ENCODE peak calls at places on chromosome 1, in five cellular contexts. E is A549, F is fibroblast of pulmonary artery, A is pancreas, H is prostate gland. O is an unnamed sample.

GRCh38 chr1:89821322-89822108 is 683 bp downstream of the LRRC8D start:
- DNase-seq in F (no peak), A (peak; percentile 68), E (peak; percentile 49), H (peak; percentile 8), O (no peak)

GRCh38 chr1:248155927-248156326 is 11.0 kb downstream of the OR2M5 start:
- DNase-seq in A (no peak), E (no peak), H (no peak), F (no peak), O (no peak)

GRCh38 chr1:57966751-57967406 is 543.0 kb upstream of the DAB1 start:
- DNase-seq in E (no peak), H (no peak), A (no peak), F (peak; percentile 1), O (no peak)

GRCh38 chr1:202968895-202969295 is 1.8 kb upstream of the CYB5R1 start:
- DNase-seq in H (no peak), A (peak; percentile 56), F (peak; percentile 73), E (peak; percentile 75), O (no peak)

GRCh38 chr1:36910886-36911540 is 123.3 kb downstream of the GRIK3 start:
- DNase-seq in F (no peak), H (no peak), A (no peak), E (no peak), O (no peak)

GRCh38 chr1:38835230-38835827 is 24.2 kb downstream of the RRAGC start:
- DNase-seq in A (peak; percentile 47), H (peak; percentile 77), E (peak; percentile 82), F (peak; percentile 92), O (peak; percentile 80)

GRCh38 chr1:200253774-200254495 is 155.9 kb downstream of the ZNF281 start:
- DNase-seq in H (no peak), F (no peak), A (no peak), E (no peak), O (no peak)

GRCh38 chr1:84653130-84653680 is 37.1 kb downstream of the SSX2IP start:
- DNase-seq in H (no peak), A (no peak), F (peak; percentile 8), E (no peak), O (no peak)

GRCh38 chr1:89523597-89524368 is 846 bp upstream of the LRRC8B start:
- DNase-seq in A (no peak), E (peak; percentile 71), H (no peak), F (no peak), O (no peak)

GRCh38 chr1:223665592-223666312 is at the start of gene CAPN8:
- DNase-seq in E (no peak), A (peak; percentile 22), H (peak; percentile 62), F (no peak), O (no peak)

GRCh38 chr1:4089421-4090175 is 189.5 kb upstream of the C1orf174 start:
- DNase-seq in F (no peak), H (no peak), A (no peak), E (no peak), O (no peak)

GRCh38 chr1:106926748-106927582 is 129.5 kb upstream of the PRMT6 start:
- DNase-seq in F (peak; percentile 6), H (no peak), A (no peak), E (no peak), O (no peak)

GRCh38 chr1:152777510-152778137 is 2.7 kb downstream of the LCE1F start:
- DNase-seq in E (peak; percentile 48), A (no peak), F (no peak), H (no peak), O (no peak)

GRCh38 chr1:209349372-209350324 is 233.9 kb upstream of the CAMK1G start:
- DNase-seq in A (no peak), E (no peak), H (no peak), F (no peak), O (no peak)

GRCh38 chr1:237035759-237036158 is 6.2 kb upstream of the RYR2 start:
- DNase-seq in E (no peak), H (no peak), A (no peak), F (no peak), O (no peak)

GRCh38 chr1:216902669-216903388 is 179.6 kb upstream of the ESRRG start:
- DNase-seq in F (peak; percentile 13), E (no peak), A (no peak), H (peak; percentile 94), O (peak; percentile 99)

GRCh38 chr1:232987741-232988140 is 37.3 kb downstream of the NTPCR start:
- DNase-seq in F (no peak), A (no peak), H (no peak), E (no peak), O (no peak)

GRCh38 chr1:101174722-101175121 is 62.1 kb upstream of the S1PR1 start:
- DNase-seq in E (no peak), H (no peak), A (no peak), F (peak; percentile 71), O (no peak)

GRCh38 chr1:241640867-241641542 is 836 bp upstream of the CHML start:
- DNase-seq in H (no peak), E (peak; percentile 94), A (no peak), F (no peak), O (no peak)

GRCh38 chr1:206784471-206784903 is 12.2 kb upstream of the IL10 start:
- DNase-seq in E (no peak), F (no peak), A (no peak), H (no peak), O (no peak)

GRCh38 chr1:28297826-28298225 is 31.0 kb upstream of the MED18 start:
- DNase-seq in A (no peak), E (no peak), H (no peak), F (no peak), O (no peak)

GRCh38 chr1:46298387-46298786 is 5.0 kb downstream of the LRRC41 start:
- DNase-seq in F (no peak), E (no peak), A (no peak), H (no peak), O (no peak)

GRCh38 chr1:219459321-219460105 is 153.4 kb downstream of the ZC3H11B start:
- DNase-seq in H (no peak), F (no peak), E (no peak), A (no peak), O (no peak)

GRCh38 chr1:53125623-53126360 is 16.6 kb downstream of the SLC1A7 start:
- DNase-seq in H (no peak), A (no peak), F (no peak), E (no peak), O (no peak)

GRCh38 chr1:202664083-202664482 is 46.2 kb downstream of the SYT2 start:
- DNase-seq in A (no peak), H (no peak), E (no peak), F (peak; percentile 32), O (no peak)

GRCh38 chr1:23756676-23757075 is 13.4 kb downstream of the ELOA start:
- DNase-seq in H (no peak), A (no peak), E (no peak), F (peak; percentile 23), O (no peak)

GRCh38 chr1:180778782-180779398 is 133.8 kb upstream of the KIAA1614 start:
- DNase-seq in A (no peak), H (no peak), F (peak; percentile 2), E (peak; percentile 28), O (no peak)

GRCh38 chr1:224377676-224378006 is 21.0 kb downstream of the CNIH4 start:
- DNase-seq in A (no peak), F (peak; percentile 34), E (no peak), H (no peak), O (no peak)

GRCh38 chr1:221832617-221833016 is 90.7 kb upstream of the DUSP10 start:
- DNase-seq in F (no peak), E (no peak), H (peak; percentile 78), A (no peak), O (peak; percentile 33)

GRCh38 chr1:147500309-147500839 is 40.9 kb upstream of the BCL9 start:
- DNase-seq in E (no peak), F (no peak), A (no peak), H (no peak), O (no peak)

GRCh38 chr1:27830621-27831424 is at the start of gene PPP1R8:
- DNase-seq in A (peak; percentile 94), F (peak; percentile 96), E (peak; percentile 92), H (peak; percentile 93), O (peak; percentile 91)

GRCh38 chr1:28172690-28173150 is 3.8 kb downstream of the PTAFR start:
- DNase-seq in H (no peak), F (peak; percentile 69), E (no peak), A (no peak), O (peak; percentile 43)

GRCh38 chr1:160112370-160112769 is 3.2 kb upstream of the ATP1A2 start:
- DNase-seq in A (no peak), H (no peak), F (no peak), E (no peak), O (no peak)

GRCh38 chr1:160105155-160105554 is 6.7 kb upstream of the IGSF8 start:
- DNase-seq in F (no peak), A (no peak), E (no peak), H (no peak), O (no peak)

GRCh38 chr1:160109686-160110085 is 5.9 kb upstream of the ATP1A2 start:
- DNase-seq in F (no peak), E (peak; percentile 40), A (no peak), H (no peak), O (no peak)

GRCh38 chr1:160107512-160107911 is 8.0 kb upstream of the ATP1A2 start:
- DNase-seq in H (no peak), A (no peak), F (no peak), E (no peak), O (no peak)

GRCh38 chr1:160108888-160109662 is 6.5 kb upstream of the ATP1A2 start:
- DNase-seq in A (no peak), H (no peak), E (peak; percentile 80), F (peak; percentile 68), O (no peak)
- TF ChIP-seq CTCF in A (no peak), H (peak; percentile 19), E (peak; percentile 57), F (peak; percentile 68), O (peak; percentile 45)

GRCh38 chr1:155086182-155086741 is 7.6 kb downstream of the EFNA3 start:
- DNase-seq in F (peak; percentile 53), E (peak; percentile 69), A (no peak), H (peak; percentile 61), O (no peak)
- H3K4me3 ChIP-seq in F (no peak overlapping the region), E (peak overlapping the region; percentile 59), A (no peak overlapping the region), H (no peak overlapping the region), O (peak overlapping the region; percentile 57)

GRCh38 chr1:14824314-14824915 is 225.9 kb downstream of the KAZN start:
- DNase-seq in F (no peak), A (no peak), E (no peak), H (no peak), O (no peak)
- TF ChIP-seq CTCF in F (no peak), A (no peak), E (no peak), H (no peak), O (no peak)

DNA sequence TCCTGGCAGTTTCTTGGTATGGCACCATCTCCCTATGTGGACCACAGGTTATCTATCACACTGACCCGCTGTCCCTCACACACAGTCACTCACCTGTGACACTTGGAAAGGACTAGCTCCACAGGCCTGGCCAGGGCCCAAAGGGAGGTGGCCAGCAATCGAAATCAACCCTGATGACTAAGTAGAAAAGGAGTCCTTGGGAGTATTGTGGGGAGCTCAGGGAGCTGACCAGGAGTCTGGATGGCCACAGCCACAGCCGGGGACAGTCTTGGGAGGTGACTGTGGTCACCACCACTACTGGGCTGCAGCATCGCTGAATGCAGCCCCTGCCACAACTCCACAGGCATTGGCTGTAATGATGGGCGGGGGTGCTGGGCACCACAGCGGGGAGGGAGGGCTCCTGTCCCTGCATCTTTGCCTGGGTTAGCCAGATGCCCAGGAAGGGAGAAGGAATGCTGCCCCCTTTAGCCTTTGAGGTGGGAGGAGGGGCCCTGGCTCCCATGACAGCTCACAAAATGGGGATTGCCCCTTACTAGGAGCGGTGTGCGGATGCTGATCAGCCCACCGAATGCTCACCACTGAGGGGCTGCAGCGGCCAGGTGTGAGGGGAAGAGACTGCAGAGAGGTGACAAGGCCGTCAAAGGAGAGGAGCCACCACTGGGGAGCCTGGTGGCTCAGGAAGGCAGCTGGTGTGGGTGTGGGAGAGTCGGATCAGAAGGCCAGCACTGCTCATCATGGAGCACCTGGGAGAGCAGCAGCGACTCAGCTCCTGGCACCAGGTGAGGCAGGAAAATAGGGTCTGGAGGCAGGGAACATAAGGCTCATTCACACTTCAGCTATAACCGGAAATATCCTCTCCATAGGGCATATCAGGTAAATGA is 61.3 kb downstream of the H3-3A start:
- DNase-seq in H (no peak), E (no peak), A (peak; percentile 47), F (no peak), O (no peak)
- H3K4me3 ChIP-seq in H (no peak overlapping the region), E (no peak overlapping the region), A (no peak overlapping the region), F (no peak overlapping the region), O (no peak overlapping the region)

O was measured in LNCaP clone FGC.